ENCODE peak calls at places on chromosome 11, in five cellular contexts. C, I, R, Z and T are unnamed samples.

GRCh38 chr11:134515081-134515960 is 103.3 kb upstream of the B3GAT1 start:
- DNase-seq in C (no peak), I (no peak), R (no peak), Z (no peak), T (no peak)

GRCh38 chr11:13290221-13290980 is 12.8 kb downstream of the BMAL1 start:
- DNase-seq in C (no peak), I (no peak), R (no peak), Z (no peak), T (no peak)

GRCh38 chr11:86244063-86244521 is 461 bp upstream of the EED start:
- DNase-seq in C (no peak), I (peak), R (peak), Z (peak), T (peak)

GRCh38 chr11:116861539-116861938 is 24.1 kb upstream of the APOA1 start:
- DNase-seq in C (no peak), I (no peak), R (no peak), Z (no peak), T (no peak)

GRCh38 chr11:36399236-36399635 is 103.1 kb downstream of the PRR5L start:
- DNase-seq in C (no peak), I (no peak), R (no peak), Z (no peak), T (no peak)

GRCh38 chr11:69823641-69824285 is 4.5 kb upstream of the FGF3 start:
- DNase-seq in C (no peak), I (peak), R (no peak), Z (no peak), T (no peak)

GRCh38 chr11:12577746-12578644 is 96.2 kb upstream of the TEAD1 start:
- DNase-seq in C (no peak), I (no peak), R (no peak), Z (no peak), T (no peak)

GRCh38 chr11:114774599-114775365 is 96.5 kb downstream of the NXPE2 start:
- DNase-seq in C (no peak), I (peak), R (no peak), Z (no peak), T (no peak)